ENCODE peak calls at places on chromosomes 12 and 14, in ten cellular contexts. P is stimulated activated CD8-positive, alpha-beta memory T cell treated with anti-CD3 and anti-CD28 coated beads, Interleukin-4, amount 100 ng/mL, for 1 hour; T is GM12865; C is heart right ventricle; G is cardiac muscle cell; D is AG20443; Z is anterior cingulate cortex; F is GM04503; B is NCI-H345; J is OCI-LY7. W is an unnamed sample.

GRCh38 chr12:76259660-76260389 is 88.4 kb downstream of the BBS10 start:
- DNase-seq in J (peak), Z (no peak), F (peak), C (no peak), G (no peak), P (no peak), T (no peak), B (no peak), D (peak), W (no peak)

GRCh38 chr12:22974865-22975264 is 349.9 kb downstream of the ETNK1 start:
- DNase-seq in T (no peak), Z (no peak), P (no peak), C (no peak), J (no peak), F (no peak), B (no peak), D (peak), G (no peak), W (no peak)

GRCh38 chr14:61033024-61033423 is 52.0 kb downstream of the SLC38A6 start:
- DNase-seq in P (no peak), T (no peak), B (no peak), D (peak), C (no peak), G (no peak), F (no peak), Z (no peak), J (no peak), W (no peak)

GRCh38 chr14:69620211-69620611 is 8.8 kb downstream of the SUSD6 start:
- DNase-seq in D (no peak), C (no peak), F (no peak), J (no peak), P (no peak), B (no peak), G (no peak), Z (no peak), T (no peak), W (no peak)

GRCh38 chr12:68633614-68634558 is 23.2 kb downstream of the RAP1B start:
- DNase-seq in P (no peak), F (no peak), D (no peak), C (no peak), G (no peak), B (no peak), J (peak), Z (no peak), T (no peak), W (no peak)

GRCh38 chr12:124440841-124441381 is 126.5 kb downstream of the NCOR2 start:
- DNase-seq in B (no peak), F (no peak), D (no peak), T (no peak), G (no peak), P (no peak), J (no peak), Z (no peak), C (no peak), W (no peak)

GRCh38 chr12:57166971-57167371 is 19.6 kb upstream of the LRP1-AS start:
- DNase-seq in C (no peak), G (no peak), Z (no peak), B (no peak), P (no peak), D (peak), J (no peak), T (no peak), F (no peak), W (no peak)

GRCh38 chr14:71620401-71620800 is 311.8 kb upstream of the RGS6 start:
- DNase-seq in Z (no peak), B (no peak), P (no peak), T (no peak), F (no peak), J (no peak), D (peak), C (no peak), G (no peak), W (no peak)

GRCh38 chr12:113988064-113988451 is 21.9 kb upstream of the RBM19 start:
- DNase-seq in C (no peak), T (no peak), B (no peak), F (no peak), Z (no peak), G (no peak), P (no peak), D (no peak), J (no peak), W (no peak)

W was measured in D341Med.